ENCODE peak calls at places on chromosomes 6 and 20, in four cellular contexts. E, U, W and P are unnamed samples.

GRCh38 chr20:10616212-10616611 is 57.6 kb downstream of the JAG1 start:
- DNase-seq in E (no peak), U (no peak), W (no peak), P (no peak)

GRCh38 chr20:60035486-60035885 is 77.3 kb downstream of the CDH26 start:
- DNase-seq in E (no peak), U (no peak), W (no peak), P (no peak)

GRCh38 chr20:47150403-47151152 is 205.9 kb downstream of the ZMYND8 start:
- DNase-seq in E (peak), U (peak), W (no peak), P (peak)

GRCh38 chr20:40948352-40949267 is 80.0 kb upstream of the TOP1 start:
- DNase-seq in E (no peak), U (no peak), W (no peak), P (no peak)

GRCh38 chr6:136510782-136511181 is 39.4 kb downstream of the MAP7 start:
- DNase-seq in E (no peak), U (no peak), W (no peak), P (no peak)

GRCh38 chr6:123224077-123224476 is 228.0 kb downstream of the CLVS2 start:
- DNase-seq in E (no peak), U (no peak), W (no peak), P (no peak)

GRCh38 chr6:31090973-31091364 is 21.4 kb downstream of the C6orf15 start:
- DNase-seq in E (no peak), U (no peak), W (no peak), P (no peak)

GRCh38 chr20:43383026-43383795 is 74.5 kb upstream of the SRSF6 start:
- DNase-seq in E (no peak), U (no peak), W (no peak), P (no peak)

GRCh38 chr6:4085329-4085695 is 6.4 kb upstream of the FAM217A start:
- DNase-seq in E (no peak), U (no peak), W (no peak), P (no peak)

GRCh38 chr6:122651604-122652003 is 41.4 kb downstream of the PKIB start:
- DNase-seq in E (no peak), U (no peak), W (no peak), P (no peak)

GRCh38 chr6:63923139-63923739 is 287.6 kb downstream of the PHF3 start:
- DNase-seq in E (no peak), U (peak), W (no peak), P (peak)

GRCh38 chr6:157020398-157021266 is 243.5 kb downstream of the ARID1B start:
- DNase-seq in E (no peak), U (peak), W (no peak), P (peak)

GRCh38 chr6:159654483-159655098 is 38.5 kb downstream of the SOD2 start:
- DNase-seq in E (no peak), U (peak), W (peak), P (peak)

GRCh38 chr6:83770910-83771309 is 62.0 kb upstream of the SNAP91 start:
- DNase-seq in E (no peak), U (no peak), W (no peak), P (no peak)

GRCh38 chr20:38859070-38859690 is 53.7 kb downstream of the PPP1R16B start:
- DNase-seq in E (no peak), U (no peak), W (no peak), P (peak)

GRCh38 chr6:37027811-37028469 is 22.5 kb downstream of the FGD2 start:
- DNase-seq in E (no peak), U (no peak), W (no peak), P (no peak)

GRCh38 chr6:34645627-34646026 is 50.9 kb downstream of the ILRUN start:
- DNase-seq in E (no peak), U (no peak), W (no peak), P (no peak)

GRCh38 chr6:81766482-81767069 is 14.1 kb upstream of the TENT5A start:
- DNase-seq in E (no peak), U (peak), W (no peak), P (no peak)

GRCh38 chr20:58628491-58629212 is 22.4 kb upstream of the STX16 start:
- DNase-seq in E (no peak), U (no peak), W (no peak), P (peak)

GRCh38 chr6:26088344-26088743 is 1.1 kb downstream of the HFE start:
- DNase-seq in E (no peak), U (no peak), W (no peak), P (no peak)

GRCh38 chr6:26330835-26331808 is 33.9 kb upstream of the BTN3A2 start:
- DNase-seq in E (no peak), U (peak), W (no peak), P (peak)

GRCh38 chr6:167078745-167079144 is 44.2 kb upstream of the CCR6 start:
- DNase-seq in E (no peak), U (no peak), W (no peak), P (no peak)

GRCh38 chr6:139508023-139508422 is 133.6 kb upstream of the CITED2 start:
- DNase-seq in E (no peak), U (peak), W (no peak), P (no peak)
- TF ChIP-seq CREB1 in E (no peak), U (no peak), W (no peak), P (no peak)

GRCh38 chr6:111381126-111381525 is 101.9 kb downstream of the REV3L start:
- DNase-seq in E (no peak), U (no peak), W (no peak), P (no peak)
- TF ChIP-seq CTCF in E (no peak), U (no peak), W (no peak), P (no peak)

GRCh38 chr6:42819803-42820508 is 38.1 kb downstream of the BICRAL start:
- DNase-seq in E (no peak), U (peak), W (no peak), P (peak)
- TF ChIP-seq SRF in E (no peak), U (no peak), W (no peak), P (no peak)

DNA sequence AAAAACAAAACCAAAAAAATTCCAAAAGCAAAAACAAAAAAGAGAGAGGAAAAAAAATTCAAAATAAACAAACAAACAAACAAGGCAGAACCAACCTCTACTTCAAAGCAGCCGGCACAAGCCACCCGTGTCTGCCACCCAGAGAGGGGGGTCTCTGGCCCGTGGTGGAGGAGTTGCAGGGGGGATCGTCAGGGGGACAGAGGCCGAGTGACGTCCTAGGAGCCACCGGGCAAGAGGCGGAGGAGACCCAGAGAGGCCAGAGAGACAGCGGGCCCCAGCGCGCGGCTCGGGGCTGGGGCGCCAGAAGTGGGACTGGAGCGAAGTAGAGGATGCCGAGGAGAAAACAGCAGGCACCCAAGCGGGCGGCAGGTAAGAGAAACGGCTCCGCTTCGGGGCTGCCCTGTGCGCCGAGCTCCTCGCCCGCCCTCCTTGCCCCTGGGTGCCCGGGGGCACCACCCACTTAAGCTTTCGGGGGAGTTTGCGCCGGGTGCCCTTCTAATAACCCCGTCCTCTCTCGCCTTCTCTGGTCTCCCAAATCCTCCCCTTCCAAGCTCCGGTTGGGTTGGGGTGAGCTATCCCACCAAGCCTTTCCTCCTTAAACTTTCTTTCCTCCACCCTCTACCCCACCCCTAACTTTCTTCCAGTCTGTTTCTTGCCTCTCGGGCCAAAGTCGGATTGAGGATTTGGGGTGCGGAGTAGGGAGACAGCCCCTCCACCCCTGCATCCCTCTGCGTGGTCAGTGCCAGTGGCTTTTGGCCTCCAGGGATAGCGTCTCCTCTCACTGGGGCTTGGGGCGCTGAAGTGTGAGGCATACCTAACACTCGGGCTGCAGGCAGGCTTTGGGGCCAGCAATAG is 1.0 kb downstream of the TSHZ2 start:
- DNase-seq in E (no peak), U (no peak), W (no peak), P (no peak)
- TF ChIP-seq CREB1 in E (no peak), U (no peak), W (no peak), P (no peak)

GRCh38 chr20:44573501-44573869 is 8.9 kb upstream of the PKIG start:
- DNase-seq in E (no peak), U (no peak), W (no peak), P (no peak)

GRCh38 chr20:44579313-44580090 is 2.9 kb upstream of the PKIG start:
- DNase-seq in E (no peak), U (no peak), W (no peak), P (no peak)

GRCh38 chr20:44572551-44573500 is 9.6 kb upstream of the PKIG start:
- DNase-seq in E (no peak), U (no peak), W (no peak), P (no peak)

GRCh38 chr20:44574372-44574771 is 8.0 kb upstream of the PKIG start:
- DNase-seq in E (no peak), U (no peak), W (no peak), P (no peak)

DNA sequence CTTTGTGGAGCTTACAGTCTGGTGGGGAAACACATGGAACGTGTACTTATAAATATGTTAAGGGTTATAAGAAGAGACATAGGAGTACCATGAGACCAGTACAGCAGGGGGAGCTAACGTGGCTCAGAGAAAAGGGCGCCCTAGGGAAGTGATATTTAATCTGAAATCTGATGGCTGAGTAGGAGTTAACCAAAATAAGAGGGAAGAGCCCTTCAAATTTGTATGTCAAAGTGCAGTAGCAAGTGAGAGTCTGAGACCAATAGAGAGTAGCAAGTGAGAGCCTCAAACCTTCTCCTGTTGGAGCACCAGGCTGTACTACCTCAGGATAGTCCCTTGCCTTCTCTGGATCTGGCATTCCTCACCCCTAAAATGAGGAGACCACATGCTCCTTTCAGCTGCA is 6.1 kb upstream of the PKIG start:
- DNase-seq in E (no peak), U (peak), W (no peak), P (peak)
- TF ChIP-seq CTCF in E (peak), U (peak), W (peak), P (peak)

GRCh38 chr6:108164537-108164814 is 1.3 kb upstream of the NR2E1 start:
- DNase-seq in E (no peak), U (no peak), W (no peak), P (no peak)

GRCh38 chr6:108164815-108165706 is 761 bp upstream of the NR2E1 start:
- DNase-seq in E (no peak), U (no peak), W (no peak), P (no peak)

GRCh38 chr6:108161724-108162282 is 4.0 kb upstream of the NR2E1 start:
- DNase-seq in E (no peak), U (no peak), W (no peak), P (no peak)

GRCh38 chr6:108163644-108164536 is 1.9 kb upstream of the NR2E1 start:
- DNase-seq in E (no peak), U (no peak), W (no peak), P (no peak)

GRCh38 chr6:108163267-108163643 is 2.6 kb upstream of the NR2E1 start:
- DNase-seq in E (no peak), U (no peak), W (no peak), P (no peak)
- TF ChIP-seq SRF in E (no peak), U (no peak), W (no peak), P (no peak)

DNA sequence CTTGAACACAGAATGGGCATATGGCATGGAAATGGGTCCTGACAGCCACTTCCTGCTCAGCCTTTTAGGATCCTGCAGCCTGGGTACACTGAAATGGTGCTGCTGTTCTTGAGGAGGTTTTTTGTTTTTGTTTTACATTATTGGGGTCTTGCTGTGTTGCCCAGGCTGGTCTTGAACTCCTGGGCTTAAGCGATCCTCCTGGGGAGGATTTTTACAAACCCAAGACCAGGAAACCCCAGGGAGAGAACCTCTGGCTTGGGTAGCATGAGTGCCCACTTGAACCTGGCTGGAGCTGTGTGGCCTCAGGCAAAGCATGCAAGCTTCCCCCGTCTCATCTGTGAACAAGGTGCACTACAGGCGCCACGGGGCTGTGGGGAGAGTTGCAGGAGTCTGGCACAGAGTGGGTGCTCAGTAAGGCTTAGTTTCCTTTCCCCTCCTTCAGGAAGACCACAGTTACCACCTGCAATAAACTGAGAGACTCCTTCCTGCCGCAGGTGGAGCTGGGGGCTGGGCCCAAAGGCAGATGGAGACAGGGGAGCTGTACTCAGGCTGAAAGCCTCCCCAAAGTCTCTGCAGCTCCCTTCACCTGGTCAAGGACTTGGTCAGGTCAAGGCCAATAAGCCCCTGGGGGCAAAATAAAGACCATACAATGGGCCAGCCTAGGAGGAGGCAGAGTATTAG is 1.8 kb downstream of the SLA2 start:
- DNase-seq in E (no peak), U (no peak), W (no peak), P (no peak)
- TF ChIP-seq CREB1 in E (no peak), U (no peak), W (no peak), P (no peak)

GRCh38 chr6:57085441-57085840 is 4.5 kb upstream of the ZNF451 start:
- DNase-seq in E (no peak), U (no peak), W (no peak), P (no peak)

GRCh38 chr6:57086843-57087242 is 3.1 kb upstream of the ZNF451 start:
- DNase-seq in E (no peak), U (peak), W (no peak), P (no peak)

GRCh38 chr6:57087916-57088315 is 2.1 kb upstream of the ZNF451 start:
- DNase-seq in E (no peak), U (no peak), W (no peak), P (no peak)

GRCh38 chr6:57089265-57089664 is 723 bp upstream of the ZNF451 start:
- DNase-seq in E (no peak), U (no peak), W (no peak), P (no peak)

DNA sequence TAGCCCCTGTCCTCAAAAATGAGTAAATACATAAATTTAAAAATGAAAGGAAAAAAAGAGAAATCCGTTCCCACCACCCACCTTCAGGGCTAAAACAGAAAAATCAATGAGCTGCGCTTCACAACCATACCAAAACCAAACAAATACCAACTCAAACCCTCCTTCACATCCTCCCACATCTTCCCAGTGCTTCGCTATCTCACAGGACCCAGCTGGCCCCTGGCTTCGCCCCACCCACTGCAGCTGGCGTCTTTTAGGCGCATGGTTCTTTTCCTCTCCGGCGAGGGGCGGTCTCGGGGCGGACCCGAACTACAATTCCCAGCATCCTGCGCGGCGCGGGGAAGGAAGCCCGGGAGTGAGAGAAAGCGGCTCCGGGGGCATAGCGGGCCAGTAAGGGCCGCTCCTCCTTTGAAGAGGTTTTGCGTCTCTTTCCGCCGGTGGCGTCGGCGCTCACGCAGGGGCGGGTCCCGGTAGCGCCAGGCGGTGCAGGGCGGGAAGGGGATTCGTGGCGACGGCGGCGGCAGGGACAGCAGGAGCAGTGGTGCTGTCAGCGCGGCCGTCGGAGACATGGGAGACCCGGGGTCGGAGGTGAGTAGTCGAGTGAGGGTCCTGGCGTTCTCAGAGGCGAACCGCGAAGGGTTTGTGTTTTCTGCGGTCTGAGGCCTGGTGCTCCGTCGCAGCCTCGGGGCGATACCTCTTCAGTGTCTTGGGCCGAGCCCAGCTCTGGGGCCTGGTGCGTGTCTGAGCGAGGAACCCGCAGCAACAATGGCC is at the start of gene ZNF451:
- DNase-seq in E (peak), U (peak), W (peak), P (peak)
- TF ChIP-seq CTCF in E (no peak), U (peak), W (no peak), P (no peak)

GRCh38 chr6:90354961-90355360 is 58.3 kb upstream of the BACH2 start:
- DNase-seq in E (no peak), U (no peak), W (no peak), P (no peak)

GRCh38 chr6:90350689-90351554 is 54.3 kb upstream of the BACH2 start:
- DNase-seq in E (no peak), U (no peak), W (no peak), P (peak)

GRCh38 chr6:90355965-90356364 is 59.3 kb upstream of the BACH2 start:
- DNase-seq in E (no peak), U (no peak), W (no peak), P (no peak)

GRCh38 chr6:90347411-90347841 is 50.8 kb upstream of the BACH2 start:
- DNase-seq in E (no peak), U (no peak), W (no peak), P (no peak)

DNA sequence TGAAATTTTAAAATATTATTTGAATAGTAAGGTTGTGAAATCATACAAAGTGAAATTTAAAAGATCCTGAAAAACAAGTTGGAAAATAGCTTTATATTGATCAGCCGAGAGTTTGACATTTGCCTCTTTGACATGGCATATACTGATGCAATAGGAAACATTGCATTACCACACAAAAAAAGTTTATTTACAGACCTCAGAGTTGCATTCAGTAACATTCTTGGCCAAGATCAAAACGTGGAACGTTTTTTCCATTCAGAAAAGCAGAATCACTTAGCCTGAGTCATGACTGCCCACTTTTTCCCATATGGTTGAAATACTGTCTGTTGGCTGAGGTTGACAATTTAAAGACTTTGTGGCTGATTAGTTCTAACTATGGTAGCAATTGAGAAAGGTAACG is 55.1 kb upstream of the BACH2 start:
- DNase-seq in E (no peak), U (no peak), W (no peak), P (no peak)
- TF ChIP-seq SRF in E (no peak), U (no peak), W (no peak), P (no peak)